ENCODE peak calls at places on chromosomes 16 and 17, in eight cellular contexts. E is Daoy, O is Peyer's patch, S is D341Med, F is HTR-8/SVneo, V is upper lobe of left lung, I is occipital lobe, R is ACHN. J is an unnamed sample.

GRCh38 chr17:77312786-77313599 is 172.2 kb downstream of the SEC14L1 start:
- DNase-seq in R (no peak), S (no peak), O (peak), E (peak), F (no peak), V (no peak), I (no peak), J (no peak)

GRCh38 chr16:15444264-15444663 is 9.9 kb downstream of the BMERB1 start:
- DNase-seq in E (no peak), V (no peak), O (no peak), F (no peak), R (no peak), S (no peak), I (no peak), J (no peak)

GRCh38 chr16:48613061-48613957 is 3.3 kb upstream of the N4BP1 start:
- DNase-seq in S (no peak), V (no peak), I (no peak), R (no peak), E (no peak), F (no peak), O (peak), J (no peak)

GRCh38 chr17:41772586-41773189 is 13.8 kb downstream of the JUP start:
- DNase-seq in O (peak), I (no peak), F (no peak), S (no peak), E (no peak), V (no peak), R (no peak), J (no peak)

GRCh38 chr17:49365667-49366066 is 3.6 kb upstream of the ZNF652 start:
- DNase-seq in S (peak), I (no peak), O (peak), R (peak), F (no peak), V (no peak), E (peak), J (peak)

GRCh38 chr16:57372372-57373116 is at the start of gene CX3CL1:
- DNase-seq in I (peak), E (peak), O (peak), V (peak), F (no peak), R (peak), S (peak), J (peak)

GRCh38 chr17:9229160-9229825 is 208.0 kb downstream of the NTN1 start:
- DNase-seq in E (no peak), I (no peak), S (no peak), O (no peak), V (no peak), F (no peak), R (no peak), J (no peak)

GRCh38 chr16:57798953-57799618 is 3.2 kb downstream of the KIFC3 start:
- DNase-seq in S (peak), I (no peak), E (no peak), R (no peak), F (no peak), O (no peak), V (no peak), J (peak)

GRCh38 chr16:17423195-17423594 is 47.6 kb downstream of the XYLT1 start:
- DNase-seq in R (no peak), V (peak), O (no peak), E (no peak), F (no peak), S (no peak), I (no peak), J (no peak)

GRCh38 chr16:20348365-20349185 is 3.9 kb downstream of the UMOD start:
- DNase-seq in I (no peak), S (peak), O (no peak), R (no peak), V (peak), E (peak), F (no peak), J (peak)

GRCh38 chr17:76268015-76268749 is 3.0 kb downstream of the UBALD2 start:
- DNase-seq in O (peak), S (no peak), V (peak), I (peak), E (peak), R (no peak), F (no peak), J (no peak)

GRCh38 chr17:17855976-17856375 is 19.2 kb upstream of the SREBF1 start:
- DNase-seq in E (no peak), I (no peak), F (no peak), O (no peak), S (no peak), V (no peak), R (no peak), J (no peak)

GRCh38 chr17:49260011-49260921 is 29.7 kb upstream of the PHOSPHO1 start:
- DNase-seq in E (peak), O (peak), F (peak), I (no peak), R (peak), V (peak), S (peak), J (peak)

GRCh38 chr17:79082311-79083190 is 7.9 kb downstream of the ENGASE start:
- DNase-seq in V (peak), F (peak), O (peak), R (peak), S (peak), I (no peak), E (peak), J (peak)

GRCh38 chr16:27498020-27498419 is 51.7 kb downstream of the GTF3C1 start:
- DNase-seq in V (no peak), F (no peak), S (no peak), O (no peak), I (no peak), R (no peak), E (no peak), J (no peak)

GRCh38 chr17:2723997-2724782 is 12.6 kb upstream of the CLUH start:
- DNase-seq in S (peak), I (no peak), F (no peak), R (no peak), E (peak), V (peak), O (peak), J (no peak)

GRCh38 chr17:11608396-11608795 is 10.1 kb downstream of the DNAH9 start:
- DNase-seq in S (no peak), F (no peak), I (no peak), R (no peak), O (peak), V (no peak), E (peak), J (no peak)

GRCh38 chr17:80830020-80830780 is 161.4 kb upstream of the CHMP6 start:
- DNase-seq in I (no peak), R (no peak), S (no peak), F (no peak), O (no peak), E (no peak), V (no peak), J (no peak)

GRCh38 chr17:58337126-58337599 is 8.6 kb upstream of the TSPOAP1 start:
- DNase-seq in S (no peak), V (no peak), R (no peak), I (no peak), O (peak), E (no peak), F (no peak), J (peak)

GRCh38 chr17:17515921-17516295 is 19.7 kb upstream of the RASD1 start:
- DNase-seq in S (no peak), R (peak), V (no peak), I (no peak), E (peak), O (no peak), F (no peak), J (no peak)

GRCh38 chr16:5615868-5616642 is 518.5 kb upstream of the EEF2KMT start:
- DNase-seq in O (peak), S (peak), E (peak), F (peak), V (peak), I (peak), R (peak), J (peak)

GRCh38 chr16:627458-628239 is 3.1 kb upstream of the WFIKKN1 start:
- DNase-seq in O (no peak), I (no peak), S (no peak), V (peak), F (no peak), R (peak), E (peak), J (no peak)

GRCh38 chr17:40935624-40936023 is 1.8 kb downstream of the KRT23 start:
- DNase-seq in V (no peak), F (no peak), O (no peak), E (no peak), R (no peak), I (no peak), S (no peak), J (no peak)

GRCh38 chr17:44223574-44224046 is 4.1 kb upstream of the UBTF start:
- DNase-seq in V (no peak), O (no peak), I (no peak), R (peak), S (no peak), F (no peak), E (peak), J (no peak)